ENCODE peak calls at places on chromosomes 12 and 14, in six cellular contexts. B, O, F, T, R and Y are unnamed samples.

GRCh38 chr14:35416108-35416750 is 11.7 kb upstream of the NFKBIA start:
- DNase-seq in B (no peak), O (no peak), F (no peak), T (peak), R (no peak), Y (no peak)

GRCh38 chr12:122852336-122853275 is 17.3 kb downstream of the HIP1R start:
- DNase-seq in B (no peak), O (peak), F (no peak), T (no peak), R (no peak), Y (no peak)

GRCh38 chr12:83896416-83896815 is 1016.2 kb downstream of the SLC6A15 start:
- DNase-seq in B (peak), O (no peak), F (no peak), T (no peak), R (no peak), Y (peak)

GRCh38 chr14:54782803-54783659 is 119.6 kb downstream of the GCH1 start:
- DNase-seq in B (no peak), O (peak), F (no peak), T (no peak), R (no peak), Y (peak)

GRCh38 chr12:19095869-19096480 is 33.6 kb upstream of the PLEKHA5 start:
- DNase-seq in B (peak), O (no peak), F (no peak), T (peak), R (no peak), Y (no peak)

GRCh38 chr14:75549169-75549568 is 26.9 kb downstream of the BATF start:
- DNase-seq in B (no peak), O (no peak), F (no peak), T (no peak), R (no peak), Y (no peak)

GRCh38 chr12:110068654-110069053 is 20.3 kb upstream of the C12orf76 start:
- DNase-seq in B (no peak), O (no peak), F (no peak), T (no peak), R (no peak), Y (no peak)

GRCh38 chr12:109951751-109952150 is 44.4 kb downstream of the GIT2 start:
- DNase-seq in B (peak), O (peak), F (no peak), T (peak), R (peak), Y (peak)

GRCh38 chr12:76274699-76275098 is 73.5 kb downstream of the BBS10 start:
- DNase-seq in B (peak), O (no peak), F (no peak), T (peak), R (no peak), Y (peak)

GRCh38 chr14:34203271-34203722 is 252.4 kb upstream of the EGLN3 start:
- DNase-seq in B (no peak), O (no peak), F (no peak), T (peak), R (no peak), Y (peak)

GRCh38 chr14:91418387-91419043 is 895 bp upstream of the CCDC88C start:
- DNase-seq in B (peak), O (peak), F (peak), T (peak), R (peak), Y (peak)

GRCh38 chr14:97267509-97267908 is 470.3 kb downstream of the VRK1 start:
- DNase-seq in B (no peak), O (no peak), F (no peak), T (peak), R (no peak), Y (no peak)

GRCh38 chr12:89087876-89088275 is 264.4 kb downstream of the DUSP6 start:
- DNase-seq in B (no peak), O (peak), F (no peak), T (no peak), R (no peak), Y (no peak)

GRCh38 chr14:101505216-101505970 is 55.9 kb upstream of the DIO3 start:
- DNase-seq in B (no peak), O (peak), F (no peak), T (no peak), R (no peak), Y (no peak)

GRCh38 chr12:58959639-58960300 is 39.5 kb upstream of the LRIG3 start:
- DNase-seq in B (no peak), O (no peak), F (no peak), T (peak), R (no peak), Y (no peak)

GRCh38 chr12:39441189-39441962 is 1.5 kb downstream of the KIF21A start:
- DNase-seq in B (no peak), O (no peak), F (no peak), T (no peak), R (no peak), Y (no peak)

GRCh38 chr14:95319312-95320075 is at the start of gene CLMN:
- DNase-seq in B (peak), O (peak), F (peak), T (peak), R (peak), Y (peak)

GRCh38 chr14:91693342-91693741 is 38.5 kb downstream of the CATSPERB start:
- DNase-seq in B (peak), O (no peak), F (no peak), T (no peak), R (no peak), Y (no peak)

GRCh38 chr12:53659609-53660008 is 16.3 kb downstream of the ATP5MC2 start:
- DNase-seq in B (peak), O (no peak), F (no peak), T (peak), R (no peak), Y (peak)

GRCh38 chr14:52222901-52223300 is 44.6 kb upstream of the PTGDR start:
- DNase-seq in B (no peak), O (peak), F (no peak), T (no peak), R (no peak), Y (no peak)

GRCh38 chr12:30927210-30927576 is 645 bp downstream of the TSPAN11 start:
- DNase-seq in B (no peak), O (no peak), F (no peak), T (no peak), R (no peak), Y (no peak)

GRCh38 chr12:97535582-97535981 is 73.0 kb downstream of the RMST start:
- DNase-seq in B (peak), O (no peak), F (no peak), T (peak), R (no peak), Y (no peak)

GRCh38 chr14:104138891-104139459 is 588 bp downstream of the KIF26A start:
- DNase-seq in B (no peak), O (peak), F (no peak), T (no peak), R (peak), Y (no peak)

GRCh38 chr12:100554608-100555077 is 18.8 kb upstream of the GAS2L3 start:
- DNase-seq in B (peak), O (peak), F (no peak), T (peak), R (no peak), Y (peak)

GRCh38 chr14:50985124-50985815 is 41.0 kb upstream of the PYGL start:
- DNase-seq in B (peak), O (no peak), F (no peak), T (peak), R (no peak), Y (peak)

GRCh38 chr12:34403706-34404376 is 381.5 kb downstream of the ALG10 start:
- DNase-seq in B (no peak), O (no peak), F (no peak), T (no peak), R (peak), Y (no peak)

GRCh38 chr14:61149896-61150295 is 131.2 kb downstream of the TMEM30B start:
- DNase-seq in B (no peak), O (no peak), F (no peak), T (no peak), R (no peak), Y (no peak)

GRCh38 chr14:61150851-61151250 is 130.3 kb downstream of the TMEM30B start:
- DNase-seq in B (no peak), O (no peak), F (no peak), T (no peak), R (no peak), Y (peak)

GRCh38 chr14:61152851-61153364 is 128.2 kb downstream of the TMEM30B start:
- DNase-seq in B (peak), O (no peak), F (peak), T (peak), R (no peak), Y (peak)

GRCh38 chr14:61153436-61153835 is 127.7 kb downstream of the TMEM30B start:
- DNase-seq in B (no peak), O (peak), F (peak), T (peak), R (no peak), Y (no peak)

DNA sequence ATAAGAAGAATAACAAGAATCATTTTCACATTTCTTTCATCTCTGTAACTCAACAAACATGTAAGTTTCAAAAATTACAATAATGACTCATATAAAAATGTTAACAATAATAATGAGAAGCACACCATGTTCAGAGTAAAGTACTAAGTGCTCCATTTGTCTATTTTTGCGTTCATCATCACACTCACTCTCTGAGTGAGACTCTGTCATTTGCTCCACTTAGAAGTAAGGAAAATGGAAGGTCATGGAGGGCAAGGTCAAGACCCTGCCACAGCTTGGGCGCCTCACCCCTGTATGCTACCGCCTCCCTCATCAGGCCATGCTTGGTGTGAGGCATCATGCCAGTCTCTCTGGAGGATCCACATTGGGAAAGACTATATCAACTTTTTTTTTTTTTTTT is 129.9 kb downstream of the TMEM30B start:
- DNase-seq in B (no peak), O (no peak), F (no peak), T (peak), R (no peak), Y (no peak)
- TF ChIP-seq CTCF in B (no peak), O (no peak), F (no peak), T (no peak), R (no peak), Y (no peak)

DNA sequence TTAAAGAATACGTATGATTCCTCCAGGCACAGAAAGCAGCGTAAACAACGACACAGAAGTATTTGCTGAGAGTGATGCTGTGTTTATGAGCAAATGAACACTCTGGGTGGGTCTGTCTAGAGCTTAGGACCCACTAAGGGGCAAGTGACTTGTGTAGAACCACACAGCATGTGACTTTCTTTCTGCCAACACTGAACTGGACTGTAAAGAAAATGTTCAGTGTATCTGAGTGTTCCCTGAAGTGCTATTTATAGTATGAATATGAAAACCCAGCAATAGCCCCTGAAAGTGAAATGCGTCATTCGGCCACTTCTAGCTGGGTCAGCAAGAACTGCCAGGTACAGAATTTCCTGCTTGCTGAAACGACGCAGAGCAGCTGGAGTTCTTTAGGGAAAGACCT is 78.4 kb downstream of the ST8SIA1 start:
- DNase-seq in B (peak), O (no peak), F (no peak), T (peak), R (no peak), Y (peak)
- H3K4me3 ChIP-seq in B (no peak), O (no peak), F (no peak), T (no peak), R (no peak), Y (no peak)

DNA sequence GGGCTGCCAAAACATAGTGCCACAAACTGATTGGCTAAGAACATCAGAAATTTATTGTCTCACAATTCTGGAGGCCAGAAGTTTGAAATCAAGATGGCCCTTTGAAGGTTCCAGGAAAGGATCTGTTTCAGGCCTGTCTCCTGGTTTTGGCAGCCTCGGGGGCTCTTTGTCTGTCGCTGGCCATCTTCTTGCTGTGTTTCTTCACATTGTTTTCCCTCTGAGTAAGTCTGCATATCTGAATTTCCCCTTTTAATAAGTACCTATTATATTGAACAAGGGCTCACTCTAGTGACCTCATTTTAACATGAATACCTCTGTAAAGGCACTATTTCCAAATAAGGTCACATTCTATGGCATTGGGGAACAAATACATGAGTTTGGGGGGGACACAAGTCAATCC is 467.1 kb upstream of the MGAT4C start:
- DNase-seq in B (peak), O (no peak), F (no peak), T (no peak), R (no peak), Y (no peak)
- TF ChIP-seq CTCF in B (no peak), O (no peak), F (no peak), T (no peak), R (no peak), Y (no peak)

GRCh38 chr14:22887260-22887989 is 4.4 kb downstream of the REM2 start:
- DNase-seq in B (peak), O (peak), F (peak), T (peak), R (no peak), Y (peak)
- H3K4me3 ChIP-seq in B (peak), O (peak), F (peak), T (peak), R (peak), Y (peak)

DNA sequence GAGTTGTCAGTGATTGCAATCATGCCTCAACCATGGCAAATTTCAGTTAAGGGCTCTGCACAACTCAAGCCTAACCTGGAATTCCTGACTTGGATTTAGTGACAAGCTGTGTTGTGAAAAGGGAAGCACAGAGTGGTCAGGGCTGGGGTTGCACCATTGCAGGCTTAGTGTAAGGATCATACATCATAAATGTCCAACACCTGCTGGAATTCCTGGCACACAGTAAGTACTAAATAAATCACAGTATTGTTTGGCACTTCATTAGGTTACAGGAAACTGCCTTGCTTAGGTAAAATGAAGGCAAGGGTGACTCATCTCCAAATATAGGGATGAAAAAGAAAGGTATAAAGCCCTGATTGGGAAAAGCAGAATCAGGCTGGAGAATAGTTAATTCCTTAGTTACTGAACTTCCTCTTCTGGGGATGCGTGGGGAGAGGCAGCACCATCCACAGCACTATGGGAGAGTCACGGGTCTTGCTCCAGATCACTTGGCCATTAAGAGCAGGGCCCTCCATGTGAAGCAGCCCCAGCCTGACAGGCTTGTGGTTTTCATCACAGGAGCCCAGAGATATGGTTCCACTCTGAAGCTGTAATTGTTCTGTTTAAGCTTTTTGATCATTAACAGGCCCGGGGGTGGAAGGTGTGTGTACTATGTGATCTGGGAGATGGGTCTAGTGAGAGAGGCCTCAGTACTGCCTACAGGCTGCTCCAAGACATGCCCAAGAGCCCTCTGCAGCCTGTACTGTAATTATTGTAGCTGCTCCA is 39.7 kb downstream of the SLC8A3 start:
- DNase-seq in B (no peak), O (no peak), F (no peak), T (no peak), R (no peak), Y (no peak)
- TF ChIP-seq CTCF in B (no peak), O (no peak), F (no peak), T (no peak), R (no peak), Y (no peak)

GRCh38 chr14:103093856-103094405 is 594 bp upstream of the EXOC3L4 start:
- DNase-seq in B (no peak), O (no peak), F (no peak), T (no peak), R (no peak), Y (no peak)
- H3K4me3 ChIP-seq in B (no peak), O (no peak), F (no peak), T (no peak), R (peak), Y (peak)

GRCh38 chr12:71371132-71371531 is 68.5 kb upstream of the LGR5 start:
- DNase-seq in B (peak), O (no peak), F (no peak), T (peak), R (no peak), Y (no peak)
- TF ChIP-seq CTCF in B (peak), O (peak), F (no peak), T (no peak), R (no peak), Y (no peak)

DNA sequence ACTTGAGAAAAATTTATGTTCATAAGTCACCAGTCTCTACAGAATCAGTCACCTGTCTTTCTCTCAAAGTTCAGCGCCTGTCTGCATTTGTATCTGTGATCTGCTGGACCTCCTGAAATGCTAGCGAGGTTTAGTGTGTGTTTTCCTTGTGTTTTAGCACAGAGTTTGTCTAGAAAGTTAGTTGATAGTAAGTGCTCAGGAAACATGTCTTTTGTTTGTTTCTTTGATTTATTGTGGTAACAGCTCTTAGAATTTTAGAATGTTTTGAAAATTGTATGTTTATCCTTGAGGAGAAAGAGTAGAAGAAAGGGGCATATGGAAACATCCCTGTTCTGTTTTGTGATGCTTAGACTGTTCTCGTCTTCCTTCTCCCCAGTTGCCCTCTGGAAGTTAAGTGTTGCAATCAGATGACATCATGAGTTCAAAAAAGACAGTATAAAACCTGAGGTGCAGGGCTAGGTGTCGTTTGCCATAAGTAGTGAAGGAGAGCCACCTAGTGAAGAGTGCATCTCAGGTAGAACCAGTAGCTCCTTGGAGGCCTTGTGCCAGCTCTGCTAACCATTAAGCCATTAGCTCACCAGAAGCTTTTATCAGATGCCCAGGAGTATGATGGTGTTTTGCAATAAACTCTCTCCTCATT is 44.8 kb downstream of the FBXW8 start:
- DNase-seq in B (peak), O (peak), F (peak), T (no peak), R (no peak), Y (peak)
- H3K4me3 ChIP-seq in B (no peak), O (no peak), F (no peak), T (no peak), R (no peak), Y (no peak)

GRCh38 chr12:111149299-111149698 is 219.6 kb downstream of the PHETA1 start:
- DNase-seq in B (no peak), O (no peak), F (no peak), T (no peak), R (no peak), Y (no peak)
- TF ChIP-seq CTCF in B (peak), O (no peak), F (no peak), T (no peak), R (no peak), Y (no peak)